ENCODE peak calls at places on chromosomes 11 and 22, in six cellular contexts. O is neural crest cell; K is CD8-positive, alpha-beta T cell; Y is neural progenitor cell; T is GM10248; D is PC-3. L is an unnamed sample.

GRCh38 chr11:3138178-3139085 is 26.7 kb downstream of the OSBPL5 start:
- DNase-seq in D (no peak), K (no peak), T (no peak), O (no peak), Y (peak; percentile 38), L (no peak)

GRCh38 chr11:14872032-14872431 is 20.0 kb downstream of the CYP2R1 start:
- DNase-seq in Y (no peak), O (no peak), T (no peak), K (no peak), D (no peak), L (no peak)

GRCh38 chr11:122723576-122723975 is 68.1 kb downstream of the UBASH3B start:
- DNase-seq in D (peak; percentile 39), K (no peak), Y (no peak), O (no peak), T (no peak), L (no peak)

GRCh38 chr11:34214961-34215805 is 109.8 kb downstream of the NAT10 start:
- DNase-seq in T (no peak), O (no peak), D (peak; percentile 81), K (no peak), Y (no peak), L (peak; percentile 46)

GRCh38 chr11:48088682-48089050 is 108.3 kb downstream of the PTPRJ start:
- DNase-seq in D (no peak), Y (no peak), O (no peak), K (no peak), T (no peak), L (peak; percentile 58)

GRCh38 chr11:62538470-62539237 is 8.0 kb downstream of the AHNAK start:
- DNase-seq in K (no peak), O (no peak), D (no peak), Y (no peak), T (peak; percentile 6), L (no peak)

GRCh38 chr11:32435511-32435946 is at the start of gene WT1:
- DNase-seq in D (peak; percentile 52), K (no peak), Y (peak; percentile 87), T (no peak), O (peak; percentile 27), L (peak; percentile 86)

GRCh38 chr11:83367745-83368144 is 81.6 kb upstream of the CCDC90B start:
- DNase-seq in O (no peak), Y (peak; percentile 65), K (no peak), D (no peak), T (no peak), L (no peak)

GRCh38 chr11:103798029-103798428 is 238.4 kb upstream of the DDI1 start:
- DNase-seq in Y (no peak), O (no peak), K (no peak), D (no peak), T (no peak), L (no peak)

GRCh38 chr11:61896665-61897386 is 5.5 kb upstream of the FADS3 start:
- DNase-seq in O (no peak), K (no peak), D (no peak), Y (no peak), T (no peak), L (no peak)

GRCh38 chr11:19283998-19284397 is 43.3 kb upstream of the E2F8 start:
- DNase-seq in D (no peak), O (no peak), K (no peak), Y (no peak), T (no peak), L (no peak)

GRCh38 chr11:65899356-65900124 is 648 bp downstream of the FOSL1 start:
- DNase-seq in Y (peak; percentile 45), O (no peak), T (peak; percentile 58), K (no peak), D (peak; percentile 91), L (peak; percentile 66)

GRCh38 chr11:33065445-33066178 is 26.2 kb downstream of the TCP11L1 start:
- DNase-seq in T (peak; percentile 60), K (peak; percentile 85), Y (peak; percentile 86), D (peak; percentile 66), O (peak; percentile 59), L (peak; percentile 95)

GRCh38 chr11:26842883-26843282 is 121.0 kb upstream of the SLC5A12 start:
- DNase-seq in O (no peak), Y (no peak), T (no peak), D (no peak), K (no peak), L (no peak)

GRCh38 chr11:58575377-58576020 is at the start of gene LPXN:
- DNase-seq in T (peak; percentile 13), O (no peak), K (peak; percentile 77), Y (no peak), D (peak; percentile 90), L (no peak)

GRCh38 chr11:1502971-1503707 is 16.6 kb upstream of the MOB2 start:
- DNase-seq in K (no peak), O (no peak), T (no peak), D (no peak), Y (no peak), L (no peak)

GRCh38 chr11:50073113-50074105 is 40.7 kb downstream of the OR4C45 start:
- DNase-seq in D (no peak), T (no peak), K (no peak), Y (no peak), O (no peak), L (no peak)

GRCh38 chr22:25749420-25750169 is 7.6 kb downstream of the MYO18B start:
- DNase-seq in K (no peak), T (peak; percentile 67), Y (no peak), D (no peak), O (no peak), L (no peak)

GRCh38 chr11:26229270-26229669 is 102.7 kb upstream of the ANO3 start:
- DNase-seq in Y (no peak), O (no peak), T (no peak), D (peak; percentile 73), K (no peak), L (peak; percentile 0)

GRCh38 chr22:37279469-37279868 is 2.8 kb upstream of the CYTH4 start:
- DNase-seq in Y (peak; percentile 49), O (no peak), K (no peak), D (no peak), T (no peak), L (no peak)

GRCh38 chr22:32733900-32734299 is 67.6 kb upstream of the TIMP3 start:
- DNase-seq in K (no peak), O (no peak), D (no peak), Y (no peak), T (no peak), L (no peak)

GRCh38 chr11:64804346-64805210 is 1.6 kb upstream of the MAP4K2 start:
- DNase-seq in T (no peak), D (no peak), Y (peak; percentile 41), K (no peak), O (no peak), L (no peak)

GRCh38 chr11:31977343-31977742 is 113.5 kb upstream of the RCN1 start:
- DNase-seq in O (no peak), D (no peak), K (no peak), Y (no peak), T (no peak), L (no peak)

GRCh38 chr11:81967242-81967641 is 766.4 kb downstream of the FAM181B start:
- DNase-seq in Y (no peak), D (no peak), K (no peak), T (no peak), O (no peak), L (no peak)

GRCh38 chr11:81959341-81959740 is 774.3 kb downstream of the FAM181B start:
- DNase-seq in Y (peak; percentile 31), O (no peak), T (no peak), D (no peak), K (no peak), L (no peak)

GRCh38 chr11:81966340-81966739 is 767.3 kb downstream of the FAM181B start:
- DNase-seq in K (no peak), O (no peak), T (no peak), D (no peak), Y (no peak), L (no peak)

GRCh38 chr11:81963018-81963417 is 770.6 kb downstream of the FAM181B start:
- DNase-seq in O (no peak), Y (no peak), T (peak; percentile 5), K (no peak), D (peak; percentile 1), L (peak; percentile 35)
- TF ChIP-seq CTCF in O (peak; percentile 50), Y (peak; percentile 49), T (no peak), K (no peak), D (peak; percentile 41), L (peak; percentile 68)

DNA sequence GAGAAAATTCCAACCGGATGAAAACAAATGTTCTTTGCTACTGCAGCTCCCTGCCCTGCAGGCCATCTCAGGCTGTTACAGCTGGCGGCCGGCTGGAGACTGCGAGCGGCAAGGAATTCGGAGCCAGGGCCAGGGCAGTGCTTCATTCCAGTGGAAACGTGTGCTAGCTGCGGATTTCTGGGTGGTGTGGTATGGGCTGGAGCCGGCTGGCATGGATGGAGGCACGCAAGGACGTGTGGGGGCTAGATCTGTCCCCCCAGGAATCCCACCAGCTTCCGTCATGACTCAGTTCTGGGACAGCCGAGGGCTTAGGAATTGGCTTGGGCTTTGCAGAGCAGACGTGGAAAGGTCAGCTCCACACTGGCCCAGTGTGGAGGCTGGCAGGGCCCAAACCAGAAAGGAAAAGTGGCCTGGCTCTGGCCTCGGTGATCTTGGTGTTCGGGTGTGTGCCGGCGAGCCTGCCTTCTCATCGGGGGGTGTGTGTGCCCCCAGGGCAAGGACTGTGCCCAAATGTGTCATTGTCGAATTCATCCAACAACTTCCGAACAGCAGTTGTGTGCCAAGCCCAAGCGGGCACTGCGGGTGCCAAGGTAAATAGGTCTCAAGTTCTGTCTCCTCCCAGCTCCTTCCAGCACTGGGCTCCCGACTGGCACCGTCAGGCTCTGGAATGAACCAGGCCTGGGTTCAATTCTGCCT is 48.1 kb upstream of the SHISAL1 start:
- DNase-seq in T (no peak), D (peak; percentile 94), Y (peak; percentile 50), O (no peak), K (no peak), L (no peak)
- TF ChIP-seq CTCF in T (no peak), D (peak; percentile 15), Y (peak; percentile 20), O (no peak), K (no peak), L (no peak)

DNA sequence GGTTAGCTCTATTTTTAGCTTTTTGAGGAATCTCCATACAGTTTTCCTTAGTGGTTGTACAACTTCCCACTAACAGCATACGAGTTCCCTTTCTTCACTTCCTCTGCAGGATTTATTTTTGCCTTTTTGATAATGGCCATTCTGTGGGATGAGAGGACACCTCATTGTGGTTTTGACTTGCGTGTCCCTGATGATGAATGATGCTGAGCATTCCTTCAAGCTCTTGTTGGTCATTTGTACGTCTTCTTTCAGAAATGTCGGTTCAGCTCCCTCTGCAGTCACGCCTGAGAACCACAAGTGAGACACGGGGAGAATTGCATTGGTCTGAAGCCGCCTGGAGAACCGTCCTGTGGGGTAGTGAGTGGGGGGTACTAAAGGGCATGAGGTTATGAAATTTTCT is 2.0 kb upstream of the KRTAP5-10 start:
- DNase-seq in D (peak; percentile 83), K (no peak), O (peak; percentile 25), T (peak; percentile 72), Y (peak; percentile 65), L (peak; percentile 63)
- TF ChIP-seq CTCF in D (peak; percentile 86), K (no peak), O (peak; percentile 57), T (peak; percentile 73), Y (peak; percentile 64), L (peak; percentile 74)

DNA sequence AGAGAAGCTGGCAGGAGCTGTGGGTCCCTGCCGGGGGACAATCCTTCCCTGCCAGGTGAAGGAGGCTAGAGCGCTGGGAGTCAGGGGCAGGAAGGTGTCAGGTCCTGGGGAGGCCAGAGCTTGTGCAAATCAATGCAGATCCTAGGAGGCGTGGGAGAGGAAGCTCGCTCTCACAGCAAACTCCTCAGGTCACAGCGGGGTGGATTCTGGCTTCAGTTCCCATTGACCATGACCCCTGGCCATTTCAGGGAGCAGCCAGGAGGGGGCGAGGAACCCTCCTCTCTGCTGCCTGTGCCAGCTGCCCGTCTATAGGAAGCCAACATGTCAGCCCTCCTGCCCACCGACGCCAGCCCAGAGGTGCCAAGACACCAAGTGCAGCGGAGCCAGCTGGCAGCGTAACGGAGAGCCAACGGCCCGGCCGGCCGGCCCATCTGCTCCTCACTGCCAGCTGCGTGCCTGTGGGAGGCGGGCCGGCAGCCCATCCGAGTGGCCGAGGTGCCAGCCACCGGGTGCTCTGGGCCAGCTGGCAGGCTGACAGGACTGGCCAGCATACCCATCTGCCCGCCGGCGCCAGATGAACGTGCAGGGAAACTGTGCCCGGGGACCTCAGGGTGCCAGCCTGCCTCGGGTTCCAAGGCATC is 374.9 kb downstream of the MIAT start:
- DNase-seq in K (no peak), T (no peak), D (no peak), O (peak; percentile 18), Y (peak; percentile 11), L (no peak)
- TF ChIP-seq CTCF in K (no peak), T (no peak), D (no peak), O (no peak), Y (peak; percentile 34), L (peak; percentile 14)